ENCODE peak calls at places on chromosomes 13 and 19, in ten cellular contexts. K, T, X, Q, R, B, F, Z, O and U are unnamed samples.

GRCh38 chr19:46634045-46634655 is 1.9 kb downstream of the GNG8 start:
- DNase-seq in K (no peak), T (peak; percentile 85), X (peak; percentile 64), Q (peak; percentile 89), R (peak; percentile 64), B (peak; percentile 11), F (peak; percentile 86), Z (peak; percentile 91), O (peak; percentile 98), U (peak; percentile 24)

GRCh38 chr13:34678154-34678553 is 263.9 kb upstream of the NBEA start:
- DNase-seq in K (peak; percentile 84), T (peak; percentile 35), X (no peak), Q (no peak), R (no peak), B (no peak), F (peak; percentile 39), Z (no peak), O (no peak), U (no peak)

GRCh38 chr19:4059931-4060620 is 6.6 kb downstream of the ZBTB7A start:
- DNase-seq in K (no peak), T (no peak), X (no peak), Q (peak; percentile 46), R (no peak), B (no peak), F (peak; percentile 63), Z (no peak), O (peak; percentile 83), U (no peak)

GRCh38 chr13:43140985-43141384 is 117.6 kb downstream of the DNAJC15 start:
- DNase-seq in K (no peak), T (no peak), X (no peak), Q (no peak), R (no peak), B (no peak), F (no peak), Z (no peak), O (no peak), U (no peak)

GRCh38 chr13:23674795-23675640 is 104.8 kb downstream of the TNFRSF19 start:
- DNase-seq in K (peak; percentile 88), T (peak; percentile 90), X (peak; percentile 99), Q (no peak), R (no peak), B (no peak), F (peak; percentile 52), Z (no peak), O (peak; percentile 8), U (no peak)

GRCh38 chr19:38277549-38277948 is 13.2 kb downstream of the SPINT2 start:
- DNase-seq in K (no peak), T (no peak), X (peak; percentile 35), Q (no peak), R (no peak), B (no peak), F (peak; percentile 62), Z (no peak), O (no peak), U (no peak)

GRCh38 chr19:43612374-43612773 is 486 bp downstream of the SRRM5 start:
- DNase-seq in K (no peak), T (no peak), X (no peak), Q (no peak), R (no peak), B (no peak), F (no peak), Z (no peak), O (no peak), U (no peak)

GRCh38 chr13:65966991-65967451 is 1263.1 kb downstream of the PCDH9 start:
- DNase-seq in K (peak; percentile 72), T (peak; percentile 42), X (peak; percentile 45), Q (no peak), R (no peak), B (peak; percentile 19), F (peak; percentile 65), Z (no peak), O (no peak), U (no peak)

GRCh38 chr19:42468273-42468796 is 25.6 kb upstream of the CXCL17 start:
- DNase-seq in K (peak; percentile 75), T (no peak), X (peak; percentile 62), Q (no peak), R (no peak), B (no peak), F (peak; percentile 59), Z (no peak), O (no peak), U (no peak)

GRCh38 chr19:16265205-16265604 is 59.4 kb upstream of the KLF2 start:
- DNase-seq in K (no peak), T (no peak), X (no peak), Q (no peak), R (no peak), B (no peak), F (no peak), Z (no peak), O (no peak), U (no peak)